ENCODE peak calls at places on chromosomes 16 and 17, in five cellular contexts. R is AG04449; O is stomach; E is psoas muscle; X is Jurkat, Clone E6-1. M is an unnamed sample.

GRCh38 chr16:85535352-85536072 is 77.6 kb upstream of the GSE1 start:
- DNase-seq in R (no peak), O (peak; percentile 42), E (no peak), X (no peak), M (no peak)

GRCh38 chr17:79388556-79389295 is 222.1 kb downstream of the RBFOX3 start:
- DNase-seq in R (no peak), O (peak; percentile 64), E (peak; percentile 76), X (no peak), M (no peak)

GRCh38 chr17:75273968-75274708 is 3.1 kb upstream of the MIF4GD start:
- DNase-seq in R (no peak), O (no peak), E (no peak), X (no peak), M (no peak)

GRCh38 chr16:17134586-17134985 is 336.2 kb downstream of the XYLT1 start:
- DNase-seq in R (no peak), O (no peak), E (no peak), X (no peak), M (no peak)

GRCh38 chr17:58534901-58535421 is 20.5 kb upstream of the MTMR4 start:
- DNase-seq in R (no peak), O (no peak), E (no peak), X (no peak), M (no peak)

GRCh38 chr16:81816793-81817210 is 37.7 kb downstream of the PLCG2 start:
- DNase-seq in R (no peak), O (no peak), E (no peak), X (no peak), M (no peak)

GRCh38 chr16:88570691-88571092 is 489 bp downstream of the ZC3H18 start:
- DNase-seq in R (no peak), O (no peak), E (no peak), X (no peak), M (peak; percentile 71)

GRCh38 chr17:8152981-8153549 is 861 bp upstream of the PER1 start:
- DNase-seq in R (no peak), O (no peak), E (no peak), X (no peak), M (no peak)

GRCh38 chr17:42405963-42406495 is 17.0 kb downstream of the CAVIN1 start:
- DNase-seq in R (no peak), O (peak; percentile 90), E (peak; percentile 92), X (peak; percentile 79), M (peak; percentile 69)

GRCh38 chr17:74871329-74872076 is 1.3 kb downstream of the FDXR start:
- DNase-seq in R (no peak), O (no peak), E (no peak), X (no peak), M (no peak)

GRCh38 chr17:8628609-8629169 is 1.8 kb downstream of the MYH10 start:
- DNase-seq in R (no peak), O (no peak), E (no peak), X (no peak), M (no peak)

GRCh38 chr16:31641279-31641678 is 113.6 kb downstream of the AHSP start:
- DNase-seq in R (no peak), O (no peak), E (no peak), X (no peak), M (no peak)

GRCh38 chr17:4453821-4454591 is 20.3 kb downstream of the SPNS3 start:
- DNase-seq in R (no peak), O (no peak), E (no peak), X (no peak), M (no peak)

M was measured in CD4-positive, CD25-positive, alpha-beta regulatory T cell.